ENCODE peak calls at places on chromosomes 6 and 20, in five cellular contexts. K, L, F, T and U are unnamed samples. For H3K36me3 and H3K4me1, the result is how much of the 10 kb centered on the place peaks cover.

GRCh38 chr6:139583420-139583819 is 209.0 kb upstream of the CITED2 start:
- DNase-seq in T (no peak), L (no peak), F (no peak), K (no peak), U (no peak)

GRCh38 chr6:42136508-42137191 is 5.8 kb downstream of the C6orf132 start:
- DNase-seq in F (no peak), K (peak), L (no peak), T (no peak), U (no peak)

GRCh38 chr6:45677381-45677992 is 299.8 kb upstream of the SUPT3H start:
- DNase-seq in K (peak), F (peak), T (peak), L (no peak), U (peak)

GRCh38 chr6:46022110-46022948 is 6.7 kb upstream of the CLIC5 start:
- DNase-seq in F (no peak), L (no peak), T (no peak), K (no peak), U (no peak)

GRCh38 chr6:4446982-4447381 is 311.6 kb upstream of the ECI2 start:
- DNase-seq in T (no peak), K (peak), F (no peak), L (no peak), U (no peak)

GRCh38 chr20:10508468-10509251 is 73.6 kb downstream of the SLX4IP start:
- DNase-seq in K (peak), F (no peak), T (peak), L (no peak), U (no peak)

GRCh38 chr6:34934516-34934915 is 45.5 kb downstream of the ANKS1A start:
- DNase-seq in L (no peak), F (no peak), K (peak), T (peak), U (no peak)

GRCh38 chr6:35973670-35974222 is 50.7 kb downstream of the SLC26A8 start:
- DNase-seq in K (no peak), F (no peak), T (no peak), L (no peak), U (peak)

GRCh38 chr6:2993755-2994317 is 5.9 kb upstream of the NQO2 start:
- DNase-seq in K (no peak), L (no peak), F (no peak), T (no peak), U (no peak)

GRCh38 chr20:49292010-49292409 is 14.2 kb upstream of the ZNFX1 start:
- DNase-seq in F (no peak), K (no peak), T (no peak), L (no peak), U (no peak)

GRCh38 chr20:32879538-32879937 is 20.8 kb downstream of the EFCAB8 start:
- DNase-seq in T (no peak), F (no peak), L (no peak), K (no peak), U (no peak)

GRCh38 chr6:85678000-85678601 is 35.4 kb upstream of the SYNCRIP start:
- DNase-seq in F (no peak), K (no peak), L (no peak), T (no peak), U (no peak)

GRCh38 chr6:127464161-127464880 is 5.1 kb upstream of the KIAA0408 start:
- DNase-seq in K (peak), L (no peak), F (no peak), T (no peak), U (no peak)

GRCh38 chr6:167688123-167688522 is 138.6 kb upstream of the AFDN start:
- DNase-seq in L (no peak), K (no peak), F (no peak), T (no peak), U (no peak)

GRCh38 chr6:168042426-168043192 is 36.4 kb downstream of the FRMD1 start:
- DNase-seq in K (no peak), L (no peak), T (peak), F (no peak), U (no peak)

GRCh38 chr6:155993248-155993647 is 537.6 kb upstream of the NOX3 start:
- DNase-seq in L (no peak), K (no peak), F (no peak), T (no peak), U (no peak)

GRCh38 chr6:39102024-39102820 is 12.8 kb downstream of the SAYSD1 start:
- DNase-seq in L (no peak), F (no peak), K (peak), T (no peak), U (no peak)

GRCh38 chr6:159692303-159693127 is 526 bp downstream of the SOD2 start:
- DNase-seq in F (peak), T (peak), L (peak), K (peak), U (peak)

GRCh38 chr6:16647422-16647821 is 113.8 kb downstream of the ATXN1 start:
- DNase-seq in T (no peak), K (no peak), F (no peak), L (no peak), U (no peak)

GRCh38 chr20:14992961-14993360 is 655.5 kb upstream of the FLRT3 start:
- DNase-seq in K (no peak), F (no peak), T (no peak), L (no peak), U (no peak)

GRCh38 chr6:132218063-132218696 is 183.1 kb downstream of the MOXD1 start:
- DNase-seq in F (no peak), T (no peak), K (peak), L (no peak), U (no peak)

GRCh38 chr6:128208851-128209580 is 308.2 kb upstream of the THEMIS start:
- DNase-seq in K (peak), T (no peak), F (no peak), L (no peak), U (no peak)

GRCh38 chr6:906920-907319 is 214.0 kb upstream of the EXOC2 start:
- DNase-seq in L (peak), K (no peak), F (no peak), T (no peak), U (no peak)

GRCh38 chr6:169145476-169145875 is 108.2 kb downstream of the THBS2 start:
- DNase-seq in K (no peak), L (peak), F (no peak), T (no peak), U (no peak)

GRCh38 chr6:118735320-118735719 is 83.9 kb upstream of the CEP85L start:
- DNase-seq in L (no peak), T (no peak), F (no peak), K (peak), U (no peak)

GRCh38 chr6:17866876-17867444 is 120.5 kb downstream of the KIF13A start:
- DNase-seq in L (no peak), F (no peak), K (peak), T (no peak), U (no peak)

GRCh38 chr6:80357674-80358073 is 251.2 kb downstream of the BCKDHB start:
- DNase-seq in L (no peak), K (no peak), T (no peak), F (no peak), U (no peak)

GRCh38 chr6:138973481-138974140 is 14.4 kb downstream of the REPS1 start:
- DNase-seq in F (no peak), L (no peak), K (peak), T (no peak), U (no peak)

GRCh38 chr6:139029470-139030210 is 1.1 kb downstream of the ABRACL start:
- DNase-seq in T (peak), F (no peak), L (no peak), K (peak), U (no peak)

GRCh38 chr6:40552926-40553325 is 34.2 kb downstream of the LRFN2 start:
- DNase-seq in K (no peak), L (no peak), T (no peak), F (no peak), U (no peak)

GRCh38 chr6:89580997-89581666 is 57.4 kb downstream of the LYRM2 start:
- DNase-seq in T (no peak), K (no peak), L (no peak), F (no peak), U (no peak)

GRCh38 chr6:45416700-45417099 is 39.0 kb upstream of the SUPT3H start:
- DNase-seq in T (no peak), K (no peak), L (no peak), F (no peak), U (no peak)

DNA sequence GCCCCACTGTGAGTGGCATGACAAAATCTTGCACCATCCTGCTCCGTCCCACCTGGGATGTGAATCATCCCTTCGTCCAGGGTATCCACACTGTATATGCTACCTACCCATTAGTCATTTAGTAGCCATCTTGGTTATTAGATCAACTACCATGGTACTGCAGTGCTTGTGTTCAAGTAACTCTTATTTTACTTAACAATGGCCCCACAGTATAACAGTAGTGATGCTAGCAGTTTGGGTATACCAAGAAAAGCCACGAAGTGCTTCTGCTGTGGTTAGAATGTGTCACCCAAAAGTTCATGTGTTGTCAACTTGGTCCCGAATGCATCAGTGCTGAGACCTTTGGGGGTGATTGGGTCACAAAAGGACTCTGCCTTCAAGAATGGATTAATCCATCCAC is 11.7 kb downstream of the OSER1 start:
- DNase-seq in F (no peak), T (no peak), L (no peak), K (no peak), U (no peak)
- H3K36me3 ChIP-seq in F (under half), T (under half), L (half or more), K (under half), U (half or more)

DNA sequence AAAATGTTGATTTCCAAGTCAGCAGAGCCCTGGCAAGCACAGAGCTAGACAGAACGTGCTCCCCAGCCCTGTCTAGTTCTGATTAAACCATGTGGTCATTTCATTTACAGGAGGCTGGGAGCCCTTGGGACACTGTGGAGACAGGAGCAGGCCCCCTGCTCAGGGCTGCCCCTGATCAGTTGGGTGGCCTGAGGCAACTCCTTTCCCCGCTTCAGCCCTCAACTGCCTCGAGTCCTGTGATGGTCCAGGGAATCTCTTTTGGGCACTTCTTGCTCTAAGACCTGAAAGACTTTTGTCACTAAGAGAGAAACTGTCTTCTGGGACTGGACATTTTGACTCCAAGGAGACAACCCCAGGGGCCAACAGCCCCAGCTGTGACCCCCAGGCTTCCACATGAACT is 13.5 kb downstream of the DYNLRB1 start:
- DNase-seq in L (no peak), F (no peak), T (no peak), K (no peak), U (no peak)
- H3K4me1 ChIP-seq in L (under half), F (under half), T (under half), K (under half), U (under half)

GRCh38 chr20:38842558-38842981 is 37.1 kb downstream of the PPP1R16B start:
- DNase-seq in T (no peak), K (no peak), F (no peak), L (no peak), U (peak)

GRCh38 chr20:38843346-38843745 is 37.8 kb downstream of the PPP1R16B start:
- DNase-seq in F (no peak), L (no peak), T (no peak), K (no peak), U (peak)

GRCh38 chr20:38840894-38841470 is 35.5 kb downstream of the PPP1R16B start:
- DNase-seq in L (no peak), T (no peak), F (no peak), K (no peak), U (no peak)

GRCh38 chr20:38841570-38841969 is 36.1 kb downstream of the PPP1R16B start:
- DNase-seq in K (no peak), L (no peak), F (no peak), T (no peak), U (no peak)

DNA sequence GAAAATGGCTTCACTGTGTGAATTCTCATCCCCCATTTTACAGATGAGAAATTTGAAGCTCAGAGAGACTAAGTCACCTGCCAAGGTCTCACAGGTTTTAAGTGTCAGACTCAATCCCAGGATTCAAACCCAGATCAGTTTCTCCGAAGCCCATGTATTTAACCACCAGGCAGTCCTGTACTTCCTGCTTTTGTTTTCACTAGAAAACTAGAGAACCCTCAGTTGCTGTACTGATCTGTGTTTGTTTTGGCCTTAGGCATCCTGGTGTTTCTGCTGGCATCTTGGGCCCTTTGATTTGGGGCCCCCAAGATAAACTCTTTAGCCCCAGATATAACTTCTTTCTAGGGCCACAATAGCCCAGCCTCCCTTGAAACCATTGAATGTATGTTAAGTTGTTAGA is 36.5 kb downstream of the PPP1R16B start:
- DNase-seq in T (no peak), F (no peak), L (no peak), K (no peak), U (no peak)
- H3K36me3 ChIP-seq in T (under half), F (under half), L (under half), K (under half), U (under half)

DNA sequence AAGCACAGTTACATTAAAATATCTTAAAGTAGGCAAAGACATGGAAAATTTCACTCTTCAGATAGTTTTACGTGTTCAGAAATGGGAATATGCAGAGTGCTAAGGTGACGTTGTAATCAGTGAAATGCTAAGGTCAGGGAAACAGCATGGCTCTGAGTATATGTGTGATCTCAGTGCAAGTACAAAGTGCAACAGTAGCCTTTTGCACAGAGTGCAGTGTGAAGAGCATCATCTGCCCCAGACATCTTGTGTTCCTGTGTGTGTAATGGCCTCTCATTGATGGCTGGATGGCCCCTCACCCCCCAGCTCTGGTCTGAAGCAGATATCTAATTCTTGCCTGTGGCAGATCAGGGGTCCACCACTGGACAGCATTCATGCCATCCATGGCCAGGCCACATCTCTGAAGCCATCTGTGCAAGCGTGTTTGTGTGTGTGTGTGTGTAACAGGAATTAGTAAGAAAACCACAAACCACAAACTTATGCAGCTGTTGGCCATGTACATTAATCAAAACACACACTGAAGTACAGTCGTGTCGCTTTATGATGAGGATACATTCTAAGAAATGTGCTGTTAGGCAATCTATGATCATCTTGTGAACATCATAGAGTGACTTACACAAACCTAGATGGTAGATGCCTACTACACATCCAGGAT is 165.1 kb downstream of the RALGAPA2 start:
- DNase-seq in F (no peak), K (peak), T (no peak), L (no peak), U (no peak)
- H3K4me1 ChIP-seq in F (under half), K (under half), T (under half), L (under half), U (under half)

DNA sequence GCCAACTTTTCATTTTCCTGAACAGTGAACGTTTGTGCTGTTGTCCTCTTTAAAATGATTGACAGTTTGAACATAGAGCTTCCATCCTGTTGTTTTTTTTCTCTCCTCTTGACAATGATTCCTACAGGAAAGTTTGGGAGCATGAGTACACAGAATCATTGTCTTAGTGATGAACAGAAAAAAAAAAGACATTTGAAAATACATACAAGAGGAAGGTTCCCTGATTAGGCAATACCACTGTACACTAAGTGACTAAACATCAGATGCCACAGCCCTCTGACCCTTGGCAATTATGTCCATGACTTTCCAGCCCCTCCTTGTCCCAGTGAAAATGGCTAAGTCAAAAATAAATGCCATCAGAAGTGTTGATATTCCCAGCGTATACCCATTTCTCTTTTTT is 71.5 kb downstream of the RTN4IP1 start:
- DNase-seq in F (no peak), L (no peak), T (no peak), K (no peak), U (no peak)
- H3K36me3 ChIP-seq in F (under half), L (under half), T (under half), K (under half), U (half or more)